ENCODE peak calls at places on chromosome 11, in six cellular contexts. A is GM19239; G is CD4-positive, alpha-beta memory T cell; M is psoas muscle; R is effector CD4-positive, alpha-beta T cell; W is left cardiac atrium. H is an unnamed sample.
A peak's percentile ranks its signal among the peaks of the same experiment; 100 is the strongest.

GRCh38 chr11:15011741-15012140 is 39.6 kb upstream of the CALCA start:
- DNase-seq in G (no peak), A (no peak), M (no peak), R (no peak), W (no peak), H (no peak)

GRCh38 chr11:721913-722811 is 16.1 kb downstream of the EPS8L2 start:
- DNase-seq in R (peak; percentile 42), G (peak; percentile 52), M (no peak), A (no peak), W (peak; percentile 43), H (no peak)

GRCh38 chr11:9990221-9990973 is 303.6 kb downstream of the SBF2 start:
- DNase-seq in G (no peak), W (no peak), M (no peak), A (no peak), R (no peak), H (peak; percentile 67)

GRCh38 chr11:74541466-74541865 is 47.9 kb upstream of the LIPT2 start:
- DNase-seq in W (no peak), A (no peak), R (no peak), M (no peak), G (no peak), H (no peak)

GRCh38 chr11:122180435-122180834 is 64.4 kb upstream of the BLID start:
- DNase-seq in A (no peak), W (peak; percentile 50), R (no peak), M (no peak), G (no peak), H (no peak)

GRCh38 chr11:69210660-69211035 is 54.9 kb downstream of the SMIM38 start:
- DNase-seq in M (no peak), A (no peak), W (no peak), R (no peak), G (no peak), H (no peak)

GRCh38 chr11:16296243-16296642 is 60.1 kb downstream of the SOX6 start:
- DNase-seq in M (no peak), A (no peak), W (no peak), R (no peak), G (no peak), H (no peak)

GRCh38 chr11:120622189-120622912 is 110.8 kb downstream of the GRIK4 start:
- DNase-seq in W (no peak), A (no peak), M (peak; percentile 58), G (no peak), R (no peak), H (no peak)

GRCh38 chr11:46808804-46809431 is 37.2 kb downstream of the CKAP5 start:
- DNase-seq in R (no peak), A (no peak), G (peak; percentile 9), M (no peak), W (no peak), H (no peak)

GRCh38 chr11:5178046-5178837 is 22.2 kb downstream of the OR51V1 start:
- DNase-seq in M (no peak), W (no peak), R (no peak), A (no peak), G (no peak), H (no peak)

GRCh38 chr11:72091292-72091691 is 10.6 kb downstream of the LRRC51 start:
- DNase-seq in W (peak; percentile 72), A (peak; percentile 54), G (peak; percentile 57), R (peak; percentile 63), M (peak; percentile 84), H (peak; percentile 72)

GRCh38 chr11:64256300-64256699 is 5.0 kb downstream of the PLCB3 start:
- DNase-seq in G (no peak), W (no peak), A (no peak), R (no peak), M (no peak), H (no peak)

GRCh38 chr11:125222494-125222893 is 57.9 kb downstream of the PKNOX2 start:
- DNase-seq in W (no peak), R (no peak), M (no peak), G (no peak), A (no peak), H (no peak)

GRCh38 chr11:34745209-34745608 is 124.3 kb downstream of the EHF start:
- DNase-seq in M (no peak), W (no peak), R (no peak), G (no peak), A (no peak), H (no peak)

GRCh38 chr11:96098511-96099241 is 174.8 kb upstream of the MTMR2 start:
- DNase-seq in R (no peak), A (no peak), G (no peak), W (no peak), M (no peak), H (peak; percentile 35)

GRCh38 chr11:105923814-105924213 is 98.2 kb downstream of the MSANTD4 start:
- DNase-seq in A (no peak), M (no peak), W (no peak), R (no peak), G (no peak), H (no peak)

GRCh38 chr11:7575841-7576451 is 62.1 kb downstream of the PPFIBP2 start:
- DNase-seq in R (no peak), G (no peak), W (no peak), M (peak; percentile 66), A (no peak), H (peak; percentile 63)

GRCh38 chr11:613369-613968 is 2.3 kb downstream of the IRF7 start:
- DNase-seq in R (peak; percentile 85), W (peak; percentile 69), A (no peak), M (peak; percentile 89), G (peak; percentile 78), H (peak; percentile 55)

GRCh38 chr11:65576867-65577755 is 1.3 kb downstream of the EHBP1L1 start:
- DNase-seq in R (no peak), M (peak; percentile 95), W (peak; percentile 84), A (no peak), G (no peak), H (no peak)

GRCh38 chr11:72693271-72693968 is 19.2 kb upstream of the PDE2A start:
- DNase-seq in A (no peak), W (no peak), M (peak; percentile 54), R (no peak), G (no peak), H (no peak)

GRCh38 chr11:126797801-126798200 is 202.8 kb downstream of the KIRREL3 start:
- DNase-seq in W (no peak), A (no peak), R (no peak), M (no peak), G (no peak), H (no peak)

GRCh38 chr11:70109006-70109405 is 30.9 kb downstream of the ANO1 start:
- DNase-seq in G (no peak), R (no peak), A (no peak), M (no peak), W (no peak), H (no peak)

GRCh38 chr11:58075781-58076180 is 45.0 kb downstream of the OR6Q1 start:
- DNase-seq in M (no peak), R (no peak), A (no peak), W (no peak), G (no peak), H (no peak)

GRCh38 chr11:128616158-128616557 is 28.8 kb upstream of the ETS1 start:
- DNase-seq in M (no peak), R (no peak), W (no peak), G (no peak), A (no peak), H (no peak)

GRCh38 chr11:35133656-35134055 is 5.3 kb upstream of the CD44 start:
- DNase-seq in G (no peak), W (no peak), R (no peak), A (no peak), M (no peak), H (no peak)

GRCh38 chr11:134516529-134516928 is 104.5 kb upstream of the B3GAT1 start:
- DNase-seq in G (no peak), W (no peak), M (peak; percentile 30), A (no peak), R (no peak), H (no peak)

GRCh38 chr11:86510674-86511073 is 136.0 kb downstream of the CCDC81 start:
- DNase-seq in R (no peak), W (no peak), A (no peak), G (no peak), M (no peak), H (no peak)

GRCh38 chr11:19810852-19811251 is 98.2 kb downstream of the NAV2 start:
- DNase-seq in R (no peak), W (no peak), G (no peak), M (no peak), A (no peak), H (no peak)

GRCh38 chr11:61922539-61922938 is 5.2 kb upstream of the RAB3IL1 start:
- DNase-seq in R (no peak), A (no peak), W (peak; percentile 89), G (no peak), M (peak; percentile 90), H (no peak)

GRCh38 chr11:82229346-82229745 is 504.3 kb downstream of the FAM181B start:
- DNase-seq in A (no peak), G (no peak), W (no peak), M (no peak), R (no peak), H (peak; percentile 38)

GRCh38 chr11:120413480-120413879 is 77.3 kb downstream of the ARHGEF12 start:
- DNase-seq in A (no peak), W (no peak), G (no peak), R (no peak), M (no peak), H (no peak)

GRCh38 chr11:89205378-89205777 is 27.7 kb downstream of the TYR start:
- DNase-seq in W (no peak), A (no peak), R (no peak), G (no peak), M (no peak), H (no peak)

GRCh38 chr11:134901955-134902707 is 490.1 kb upstream of the B3GAT1 start:
- DNase-seq in G (no peak), A (no peak), W (no peak), R (no peak), M (no peak), H (no peak)

GRCh38 chr11:45834298-45834756 is 12.9 kb upstream of the CRY2 start:
- DNase-seq in M (no peak), R (no peak), A (no peak), G (no peak), W (no peak), H (no peak)